ENCODE peak calls at places on chromosomes 2 and 18, in ten cellular contexts. T is stimulated activated CD8-positive, alpha-beta memory T cell treated with anti-CD3 and anti-CD28 coated beads, Interleukin-15, amount 100 ng/mL, for 48 hours; W is NK-92 treated with Interleukin-12 subunit alpha and Interleukin-12 subunit beta, amount 100 ng/mL, for 24 hours; J is H1; F is HuH-7.5; O is naive thymus-derived CD8-positive, alpha-beta T cell; N is suprapubic skin; R is activated CD8-positive, alpha-beta memory T cell treated with anti-CD3 and anti-CD28 coated beads, Interleukin-2, amount 10 ng/mL, durations not matched to agents 7 days and 5 days; G is activated naive CD8-positive, alpha-beta T cell treated with anti-CD3 and anti-CD28 coated beads, Interleukin-2, amount 50 U/mL, for 24 hours; B is activated CD4-positive, alpha-beta T cell treated with anti-CD3 and anti-CD28 coated beads for 1 hour. Q is an unnamed sample.

GRCh38 chr2:23359631-23360567 is 25.1 kb upstream of the KLHL29 start:
- DNase-seq in F (peak; percentile 47), G (no peak), R (no peak), N (no peak), B (no peak), T (no peak), O (no peak), J (no peak), W (no peak), Q (no peak)

GRCh38 chr18:68583685-68584084 is 131.2 kb downstream of the TMX3 start:
- DNase-seq in B (no peak), J (no peak), R (no peak), T (no peak), G (no peak), F (no peak), W (no peak), N (no peak), O (no peak), Q (no peak)

GRCh38 chr2:238155761-238156694 is 2.7 kb upstream of the ERFE start:
- DNase-seq in G (no peak), T (no peak), W (no peak), F (no peak), J (no peak), N (no peak), R (no peak), B (no peak), O (no peak), Q (no peak)

GRCh38 chr2:196601430-196602306 is 37.8 kb upstream of the CCDC150 start:
- DNase-seq in F (peak; percentile 15), R (no peak), G (no peak), T (no peak), O (no peak), J (no peak), W (no peak), B (no peak), N (no peak), Q (no peak)

GRCh38 chr18:78766651-78767533 is 212.7 kb upstream of the SALL3 start:
- DNase-seq in F (no peak), O (no peak), J (no peak), G (no peak), R (no peak), T (no peak), W (no peak), N (no peak), B (no peak), Q (no peak)

GRCh38 chr2:18242716-18243115 is 317.7 kb downstream of the RDH14 start:
- DNase-seq in J (no peak), G (no peak), R (no peak), O (no peak), W (no peak), T (no peak), N (no peak), F (no peak), B (no peak), Q (no peak)

GRCh38 chr2:178194600-178195389 is 483 bp downstream of the OSBPL6 start:
- DNase-seq in W (no peak), R (peak; percentile 41), T (no peak), F (peak; percentile 53), O (no peak), B (no peak), J (peak; percentile 81), G (peak; percentile 22), N (no peak), Q (peak; percentile 56)

GRCh38 chr2:26607698-26608097 is 33.5 kb downstream of the CIB4 start:
- DNase-seq in O (no peak), J (peak; percentile 28), N (peak; percentile 67), W (no peak), G (no peak), R (no peak), F (no peak), T (no peak), B (no peak), Q (no peak)

GRCh38 chr2:48849770-48850169 is 94.2 kb upstream of the LHCGR start:
- DNase-seq in J (no peak), T (no peak), O (no peak), W (no peak), F (no peak), N (no peak), G (no peak), B (no peak), R (no peak), Q (no peak)

GRCh38 chr2:138213079-138213478 is 248.8 kb downstream of the HNMT start:
- DNase-seq in J (no peak), G (no peak), O (no peak), N (no peak), F (no peak), R (no peak), T (no peak), B (no peak), W (no peak), Q (no peak)

GRCh38 chr18:8703181-8703638 is 2.1 kb upstream of the MTCL1 start:
- DNase-seq in F (no peak), B (no peak), G (no peak), O (no peak), W (no peak), T (no peak), J (no peak), N (no peak), R (no peak), Q (no peak)

GRCh38 chr2:207188601-207189000 is 22.9 kb upstream of the KLF7 start:
- DNase-seq in R (no peak), F (no peak), J (no peak), N (no peak), T (no peak), B (no peak), O (no peak), W (no peak), G (no peak), Q (no peak)

GRCh38 chr2:78498125-78498524 is 527.4 kb upstream of the REG3G start:
- DNase-seq in N (no peak), R (no peak), O (no peak), F (no peak), G (no peak), J (no peak), W (no peak), B (no peak), T (no peak), Q (no peak)

GRCh38 chr2:42092084-42092996 is 44.5 kb downstream of the PKDCC start:
- DNase-seq in N (peak; percentile 47), T (no peak), J (no peak), F (no peak), G (no peak), R (no peak), O (no peak), B (no peak), W (no peak), Q (peak; percentile 76)

GRCh38 chr2:100677611-100678185 is 114.9 kb downstream of the PDCL3 start:
- DNase-seq in R (peak; percentile 11), G (no peak), B (no peak), F (no peak), T (no peak), W (no peak), O (no peak), N (no peak), J (no peak), Q (no peak)

GRCh38 chr18:33264566-33264965 is 176.0 kb downstream of the CCDC178 start:
- DNase-seq in G (no peak), F (no peak), T (no peak), W (no peak), R (no peak), J (no peak), N (no peak), O (no peak), B (no peak), Q (no peak)

GRCh38 chr2:146651361-146651760 is 1193.5 kb upstream of the ACVR2A start:
- DNase-seq in T (no peak), O (no peak), W (no peak), R (no peak), G (no peak), J (no peak), B (no peak), N (no peak), F (no peak), Q (no peak)

GRCh38 chr2:152585830-152586484 is 131.3 kb downstream of the PRPF40A start:
- DNase-seq in J (no peak), B (no peak), W (no peak), R (no peak), N (no peak), T (no peak), O (no peak), G (no peak), F (no peak), Q (peak; percentile 47)

Q was measured in Ammon's horn.